ENCODE peak calls at places on chromosomes 4 and X, in four cellular contexts. M, D, P and R are unnamed samples.
A peak's percentile ranks its signal among the peaks of the same experiment; 100 is the strongest.

GRCh38 chr4:7902101-7902553 is 37.5 kb downstream of the AFAP1 start:
- DNase-seq in M (peak; percentile 67), D (no peak), P (no peak), R (no peak)

GRCh38 chr4:14368391-14368790 is 633.9 kb upstream of the CPEB2 start:
- DNase-seq in M (no peak), D (no peak), P (no peak), R (no peak)

GRCh38 chrX:2928127-2928582 is 984 bp downstream of the ARSD start:
- DNase-seq in M (peak; percentile 80), D (no peak), P (peak; percentile 55), R (no peak)

GRCh38 chr4:173218411-173219125 is 50.0 kb downstream of the GALNT7 start:
- DNase-seq in M (no peak), D (peak; percentile 76), P (no peak), R (peak; percentile 59)

GRCh38 chr4:44760142-44760898 is 34.0 kb upstream of the GNPDA2 start:
- DNase-seq in M (peak; percentile 15), D (peak; percentile 19), P (peak; percentile 7), R (peak; percentile 34)

GRCh38 chr4:89482248-89482647 is 174.6 kb upstream of the GPRIN3 start:
- DNase-seq in M (peak; percentile 61), D (peak; percentile 68), P (peak; percentile 35), R (peak; percentile 12)

GRCh38 chrX:23061116-23061515 is 61.4 kb downstream of the DDX53 start:
- DNase-seq in M (no peak), D (no peak), P (no peak), R (no peak)

GRCh38 chr4:111839186-111839585 is 306.1 kb upstream of the FAM241A start:
- DNase-seq in M (no peak), D (no peak), P (no peak), R (no peak)

GRCh38 chr4:24042094-24042493 is 152.2 kb upstream of the PPARGC1A start:
- DNase-seq in M (no peak), D (no peak), P (no peak), R (no peak)

GRCh38 chrX:136048446-136048845 is 63.2 kb downstream of the SLC9A6 start:
- DNase-seq in M (no peak), D (no peak), P (no peak), R (no peak)

GRCh38 chr4:61493470-61493869 is 293.3 kb downstream of the ADGRL3 start:
- DNase-seq in M (no peak), D (no peak), P (no peak), R (no peak)

GRCh38 chrX:31931225-31931624 is 859.4 kb upstream of the FTHL17 start:
- DNase-seq in M (no peak), D (no peak), P (no peak), R (no peak)

GRCh38 chrX:30612250-30612655 is 34.7 kb upstream of the TASL start:
- DNase-seq in M (no peak), D (no peak), P (peak; percentile 36), R (no peak)

GRCh38 chr4:174505892-174506291 is 16.4 kb downstream of the HPGD start:
- DNase-seq in M (no peak), D (no peak), P (no peak), R (no peak)

GRCh38 chr4:38664704-38665401 is 854 bp downstream of the KLF3 start:
- DNase-seq in M (peak; percentile 78), D (no peak), P (peak; percentile 52), R (peak; percentile 84)

GRCh38 chr4:5460106-5460801 is 248.1 kb downstream of the EVC2 start:
- DNase-seq in M (peak; percentile 60), D (peak; percentile 4), P (peak; percentile 13), R (peak; percentile 45)

GRCh38 chr4:7434766-7435150 is at the start of gene PSAPL1:
- DNase-seq in M (peak; percentile 52), D (peak; percentile 16), P (peak; percentile 44), R (peak; percentile 12)

GRCh38 chr4:52588097-52588496 is 71.0 kb downstream of the USP46 start:
- DNase-seq in M (peak; percentile 56), D (peak; percentile 12), P (peak; percentile 33), R (peak; percentile 40)

GRCh38 chrX:82748901-82749505 is 759.1 kb upstream of the POU3F4 start:
- DNase-seq in M (no peak), D (no peak), P (no peak), R (no peak)

GRCh38 chrX:115183980-115184379 is 5.2 kb upstream of the RBMXL3 start:
- DNase-seq in M (no peak), D (no peak), P (no peak), R (no peak)

GRCh38 chrX:20517565-20517964 is 250.9 kb upstream of the RPS6KA3 start:
- DNase-seq in M (no peak), D (no peak), P (no peak), R (no peak)

GRCh38 chr4:98586634-98587354 is 71.6 kb downstream of the TSPAN5 start:
- DNase-seq in M (no peak), D (no peak), P (no peak), R (no peak)

GRCh38 chrX:108198420-108198819 is 106.8 kb downstream of the ATG4A start:
- DNase-seq in M (no peak), D (no peak), P (no peak), R (no peak)

GRCh38 chr4:186061919-186062318 is 7.0 kb upstream of the TLR3 start:
- DNase-seq in M (no peak), D (no peak), P (no peak), R (no peak)
- TF ChIP-seq ELF1 in M (no peak), D (no peak), P (no peak), R (no peak)

DNA sequence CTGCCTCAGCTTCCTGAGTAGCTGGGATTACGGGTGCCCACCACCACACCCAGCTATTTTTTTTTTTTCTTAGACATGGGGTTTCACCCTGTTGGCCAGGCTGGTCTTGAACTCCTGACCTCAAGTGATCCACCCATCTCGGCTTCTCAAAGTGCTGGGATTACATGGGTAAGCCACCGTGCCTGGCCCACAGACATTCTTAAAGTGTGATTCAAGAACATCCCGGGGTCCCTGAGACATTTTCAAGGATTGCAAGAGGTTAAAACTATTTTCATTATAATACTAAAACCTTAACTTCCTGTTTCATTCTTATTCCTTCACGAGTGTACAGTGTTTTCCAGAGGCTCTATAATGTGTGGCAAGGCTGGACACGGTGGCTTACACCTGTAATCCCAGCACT is 318.7 kb downstream of the CAMK2D start:
- DNase-seq in M (no peak), D (no peak), P (no peak), R (no peak)
- TF ChIP-seq ELF1 in M (no peak), D (no peak), P (no peak), R (no peak)

GRCh38 chr4:3251691-3252479 is 2.9 kb downstream of the MSANTD1 start:
- DNase-seq in M (no peak), D (no peak), P (no peak), R (no peak)
- TF ChIP-seq ELF1 in M (no peak), D (no peak), P (no peak), R (no peak)

DNA sequence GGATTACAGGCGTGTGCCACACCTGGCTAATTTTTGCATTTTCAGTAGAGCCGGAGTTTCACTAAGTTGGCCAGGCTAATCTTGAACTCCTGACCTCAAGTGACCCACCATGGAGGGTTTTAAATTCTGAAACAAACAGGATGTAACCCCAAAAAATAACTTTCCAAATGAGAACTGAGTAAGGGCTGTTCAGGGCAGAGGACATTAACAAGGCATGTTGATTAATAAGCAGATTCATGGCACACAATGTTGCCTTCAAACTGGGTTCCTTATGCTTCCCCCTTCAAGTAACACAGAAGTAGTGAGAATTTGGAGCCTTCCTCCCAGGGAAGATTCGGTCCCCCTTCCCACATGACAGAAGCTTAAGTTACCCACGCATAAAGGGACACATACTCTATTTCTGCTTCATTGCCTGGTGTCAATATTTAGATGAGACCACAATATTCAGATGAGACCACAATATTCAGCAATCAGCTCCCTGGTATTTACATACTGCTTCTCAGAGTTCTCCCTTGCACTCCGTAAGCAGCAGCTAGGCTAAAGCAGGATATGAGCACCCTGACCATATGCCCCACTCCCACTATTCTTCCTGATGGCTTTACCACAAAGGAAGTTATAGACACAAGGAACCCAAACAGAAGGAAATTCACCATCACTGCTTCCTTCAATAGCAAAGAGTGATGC is 21.4 kb downstream of the GRSF1 start:
- DNase-seq in M (no peak), D (no peak), P (no peak), R (no peak)
- TF ChIP-seq ELF1 in M (no peak), D (no peak), P (no peak), R (no peak)

DNA sequence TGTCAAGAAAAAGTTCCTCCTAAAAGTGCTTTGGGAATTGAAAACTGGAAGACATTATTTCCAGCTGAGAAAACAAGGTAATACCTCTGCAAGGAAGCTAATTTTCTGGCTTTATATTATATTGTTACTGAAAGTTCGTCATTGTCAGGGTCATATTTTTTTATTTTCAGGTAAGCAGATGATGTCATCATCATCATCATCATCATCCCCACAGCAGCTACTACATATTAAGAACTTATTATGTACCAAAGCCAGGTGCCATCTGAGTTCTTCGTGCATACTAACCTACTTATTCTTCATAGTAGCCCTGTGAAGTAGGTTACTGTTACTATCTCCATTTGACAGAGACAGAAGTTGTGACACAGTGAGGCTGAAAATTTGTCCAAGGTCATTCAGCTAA is 52.9 kb upstream of the MND1 start:
- DNase-seq in M (no peak), D (no peak), P (no peak), R (no peak)
- TF ChIP-seq ELF1 in M (no peak), D (no peak), P (no peak), R (no peak)

GRCh38 chr4:26197018-26197779 is 123.6 kb upstream of the RBPJ start:
- DNase-seq in M (no peak), D (peak; percentile 98), P (no peak), R (peak; percentile 12)

GRCh38 chr4:26199566-26199965 is 121.2 kb upstream of the RBPJ start:
- DNase-seq in M (no peak), D (no peak), P (no peak), R (no peak)

GRCh38 chr4:26204911-26205368 is 115.9 kb upstream of the RBPJ start:
- DNase-seq in M (no peak), D (no peak), P (no peak), R (no peak)

GRCh38 chr4:26204249-26204825 is 116.5 kb upstream of the RBPJ start:
- DNase-seq in M (no peak), D (no peak), P (no peak), R (no peak)

GRCh38 chr4:26201119-26201518 is 119.7 kb upstream of the RBPJ start:
- DNase-seq in M (no peak), D (no peak), P (no peak), R (no peak)
- TF ChIP-seq ELF1 in M (no peak), D (no peak), P (no peak), R (no peak)

GRCh38 chr4:94519925-94520789 is 68.4 kb downstream of the PDLIM5 start:
- DNase-seq in M (no peak), D (no peak), P (no peak), R (no peak)

GRCh38 chr4:94517492-94517891 is 65.8 kb downstream of the PDLIM5 start:
- DNase-seq in M (no peak), D (no peak), P (no peak), R (no peak)

GRCh38 chr4:94516999-94517398 is 65.3 kb downstream of the PDLIM5 start:
- DNase-seq in M (no peak), D (peak; percentile 37), P (no peak), R (no peak)

GRCh38 chr4:94516067-94516466 is 64.3 kb downstream of the PDLIM5 start:
- DNase-seq in M (no peak), D (no peak), P (peak; percentile 76), R (no peak)

DNA sequence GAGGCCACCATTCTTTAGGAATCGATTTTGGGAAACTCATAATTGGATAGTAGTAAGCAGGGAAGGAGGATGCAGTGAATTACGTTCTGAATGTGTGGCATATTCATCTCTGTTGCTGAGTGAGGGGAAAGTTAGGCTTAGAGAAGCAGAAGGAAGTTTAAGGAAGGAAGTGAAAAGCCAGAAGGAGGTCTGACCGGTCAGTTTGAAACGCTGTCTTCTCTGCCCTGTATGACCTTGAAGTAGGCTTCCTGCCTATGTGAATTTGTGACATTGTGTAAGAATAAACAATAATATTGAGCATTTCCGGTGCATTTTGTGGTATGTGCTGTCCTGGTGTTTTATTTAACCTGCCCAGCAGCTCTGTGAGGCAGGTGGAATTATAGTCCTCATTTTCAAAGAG is 67.3 kb downstream of the PDLIM5 start:
- DNase-seq in M (no peak), D (no peak), P (no peak), R (no peak)
- TF ChIP-seq ELF1 in M (no peak), D (no peak), P (no peak), R (no peak)